ENCODE peak calls at places on chromosomes 3 and 15, in nine cellular contexts. One of them, this sample, is unnamed.

GRCh38 chr3:25355034-25355898 is 72.8 kb upstream of the RARB start:
- DNase-seq in AG04450: no peak
- DNase-seq in activated naive CD4-positive, alpha-beta T cell treated with anti-CD3 and anti-CD28 coated beads, Interleukin-2, amount 10 ng/mL, durations not matched to agents 7 days and 5 days: no peak
- DNase-seq in effector memory CD8-positive, alpha-beta T cell: no peak
- DNase-seq in lower lobe of right lung: no peak
- DNase-seq in RCC 7860: no peak
- DNase-seq in heart right ventricle: no peak
- DNase-seq in NCI-H1930: no peak
- DNase-seq in cardiac muscle cell: no peak
- DNase-seq in this sample: no peak

GRCh38 chr15:75723847-75724660 is 11.4 kb upstream of the CSPG4 start:
- DNase-seq in AG04450: peak; percentile 87
- DNase-seq in activated naive CD4-positive, alpha-beta T cell treated with anti-CD3 and anti-CD28 coated beads, Interleukin-2, amount 10 ng/mL, durations not matched to agents 7 days and 5 days: peak; percentile 42
- DNase-seq in effector memory CD8-positive, alpha-beta T cell: no peak
- DNase-seq in lower lobe of right lung: peak; percentile 91
- DNase-seq in RCC 7860: peak; percentile 74
- DNase-seq in heart right ventricle: peak; percentile 84
- DNase-seq in NCI-H1930: no peak
- DNase-seq in cardiac muscle cell: peak; percentile 44
- DNase-seq in this sample: peak; percentile 98

GRCh38 chr3:105402287-105402801 is 35.6 kb downstream of the ALCAM start:
- DNase-seq in AG04450: no peak
- DNase-seq in activated naive CD4-positive, alpha-beta T cell treated with anti-CD3 and anti-CD28 coated beads, Interleukin-2, amount 10 ng/mL, durations not matched to agents 7 days and 5 days: no peak
- DNase-seq in effector memory CD8-positive, alpha-beta T cell: no peak
- DNase-seq in lower lobe of right lung: no peak
- DNase-seq in RCC 7860: peak; percentile 98
- DNase-seq in heart right ventricle: no peak
- DNase-seq in NCI-H1930: no peak
- DNase-seq in cardiac muscle cell: no peak
- DNase-seq in this sample: peak; percentile 8

GRCh38 chr15:70791248-70791647 is 27.9 kb upstream of the UACA start:
- DNase-seq in AG04450: no peak
- DNase-seq in activated naive CD4-positive, alpha-beta T cell treated with anti-CD3 and anti-CD28 coated beads, Interleukin-2, amount 10 ng/mL, durations not matched to agents 7 days and 5 days: no peak
- DNase-seq in effector memory CD8-positive, alpha-beta T cell: no peak
- DNase-seq in lower lobe of right lung: no peak
- DNase-seq in RCC 7860: peak; percentile 61
- DNase-seq in heart right ventricle: no peak
- DNase-seq in NCI-H1930: no peak
- DNase-seq in cardiac muscle cell: no peak
- DNase-seq in this sample: no peak

GRCh38 chr15:82143390-82144047 is 97.7 kb upstream of the MEX3B start:
- DNase-seq in AG04450: no peak
- DNase-seq in activated naive CD4-positive, alpha-beta T cell treated with anti-CD3 and anti-CD28 coated beads, Interleukin-2, amount 10 ng/mL, durations not matched to agents 7 days and 5 days: no peak
- DNase-seq in effector memory CD8-positive, alpha-beta T cell: no peak
- DNase-seq in lower lobe of right lung: no peak
- DNase-seq in RCC 7860: no peak
- DNase-seq in heart right ventricle: no peak
- DNase-seq in NCI-H1930: no peak
- DNase-seq in cardiac muscle cell: no peak
- DNase-seq in this sample: no peak

GRCh38 chr3:77606372-77606771 is 566.5 kb downstream of the ROBO2 start:
- DNase-seq in AG04450: no peak
- DNase-seq in activated naive CD4-positive, alpha-beta T cell treated with anti-CD3 and anti-CD28 coated beads, Interleukin-2, amount 10 ng/mL, durations not matched to agents 7 days and 5 days: no peak
- DNase-seq in effector memory CD8-positive, alpha-beta T cell: no peak
- DNase-seq in lower lobe of right lung: no peak
- DNase-seq in RCC 7860: no peak
- DNase-seq in heart right ventricle: no peak
- DNase-seq in NCI-H1930: no peak
- DNase-seq in cardiac muscle cell: no peak
- DNase-seq in this sample: no peak

GRCh38 chr3:114299421-114299820 is 5.6 kb downstream of the TIGIT start:
- DNase-seq in AG04450: no peak
- DNase-seq in activated naive CD4-positive, alpha-beta T cell treated with anti-CD3 and anti-CD28 coated beads, Interleukin-2, amount 10 ng/mL, durations not matched to agents 7 days and 5 days: peak; percentile 43
- DNase-seq in effector memory CD8-positive, alpha-beta T cell: peak; percentile 32
- DNase-seq in lower lobe of right lung: no peak
- DNase-seq in RCC 7860: no peak
- DNase-seq in heart right ventricle: no peak
- DNase-seq in NCI-H1930: peak; percentile 5
- DNase-seq in cardiac muscle cell: peak; percentile 6
- DNase-seq in this sample: peak; percentile 11

GRCh38 chr3:182464513-182465145 is 328.7 kb upstream of the ATP11B start:
- DNase-seq in AG04450: no peak
- DNase-seq in activated naive CD4-positive, alpha-beta T cell treated with anti-CD3 and anti-CD28 coated beads, Interleukin-2, amount 10 ng/mL, durations not matched to agents 7 days and 5 days: no peak
- DNase-seq in effector memory CD8-positive, alpha-beta T cell: no peak
- DNase-seq in lower lobe of right lung: no peak
- DNase-seq in RCC 7860: no peak
- DNase-seq in heart right ventricle: no peak
- DNase-seq in NCI-H1930: no peak
- DNase-seq in cardiac muscle cell: no peak
- DNase-seq in this sample: peak; percentile 24

GRCh38 chr3:183515968-183516851 is 39.3 kb downstream of the KLHL6 start:
- DNase-seq in AG04450: no peak
- DNase-seq in activated naive CD4-positive, alpha-beta T cell treated with anti-CD3 and anti-CD28 coated beads, Interleukin-2, amount 10 ng/mL, durations not matched to agents 7 days and 5 days: peak; percentile 79
- DNase-seq in effector memory CD8-positive, alpha-beta T cell: peak; percentile 37
- DNase-seq in lower lobe of right lung: no peak
- DNase-seq in RCC 7860: no peak
- DNase-seq in heart right ventricle: no peak
- DNase-seq in NCI-H1930: no peak
- DNase-seq in cardiac muscle cell: peak; percentile 29
- DNase-seq in this sample: no peak

GRCh38 chr15:42591238-42591936 is 16.0 kb downstream of the STARD9 start:
- DNase-seq in AG04450: no peak
- DNase-seq in activated naive CD4-positive, alpha-beta T cell treated with anti-CD3 and anti-CD28 coated beads, Interleukin-2, amount 10 ng/mL, durations not matched to agents 7 days and 5 days: no peak
- DNase-seq in effector memory CD8-positive, alpha-beta T cell: no peak
- DNase-seq in lower lobe of right lung: no peak
- DNase-seq in RCC 7860: peak; percentile 17
- DNase-seq in heart right ventricle: no peak
- DNase-seq in NCI-H1930: no peak
- DNase-seq in cardiac muscle cell: no peak
- DNase-seq in this sample: peak; percentile 36

GRCh38 chr3:57164606-57165573 is at the start of gene IL17RD:
- DNase-seq in AG04450: peak; percentile 32
- DNase-seq in activated naive CD4-positive, alpha-beta T cell treated with anti-CD3 and anti-CD28 coated beads, Interleukin-2, amount 10 ng/mL, durations not matched to agents 7 days and 5 days: peak; percentile 64
- DNase-seq in effector memory CD8-positive, alpha-beta T cell: no peak
- DNase-seq in lower lobe of right lung: peak; percentile 81
- DNase-seq in RCC 7860: peak; percentile 34
- DNase-seq in heart right ventricle: peak; percentile 88
- DNase-seq in NCI-H1930: peak; percentile 66
- DNase-seq in cardiac muscle cell: peak; percentile 95
- DNase-seq in this sample: peak; percentile 95

This sample was measured in hepatocyte.